ENCODE peak calls at places on chromosomes 12 and 14, in ten cellular contexts. U, K, N, Z, S, R, X, H, C and E are unnamed samples.
A peak's percentile ranks its signal among the peaks of the same experiment; 100 is the strongest.

GRCh38 chr12:100745378-100746071 is 49.1 kb upstream of the ANO4 start:
- DNase-seq in U (no peak), K (no peak), N (no peak), Z (no peak), S (no peak), R (no peak), X (no peak), H (no peak), C (no peak), E (no peak)

GRCh38 chr12:7079826-7080125 is 12.5 kb downstream of the C1R start:
- DNase-seq in U (no peak), K (no peak), N (no peak), Z (no peak), S (no peak), R (no peak), X (no peak), H (no peak), C (peak; percentile 82), E (no peak)

GRCh38 chr12:90393654-90394053 is 561.3 kb downstream of the CCER1 start:
- DNase-seq in U (no peak), K (no peak), N (no peak), Z (no peak), S (no peak), R (no peak), X (no peak), H (no peak), C (no peak), E (no peak)

GRCh38 chr14:101556131-101556530 is 5.2 kb upstream of the DIO3 start:
- DNase-seq in U (peak; percentile 92), K (no peak), N (no peak), Z (peak; percentile 39), S (no peak), R (no peak), X (no peak), H (no peak), C (no peak), E (no peak)

GRCh38 chr12:48001426-48002178 is 2.7 kb downstream of the COL2A1 start:
- DNase-seq in U (peak; percentile 94), K (peak; percentile 27), N (no peak), Z (no peak), S (peak; percentile 70), R (no peak), X (no peak), H (peak; percentile 74), C (peak; percentile 64), E (no peak)

GRCh38 chr12:127280393-127281275 is 986.3 kb upstream of the TMEM132C start:
- DNase-seq in U (no peak), K (peak; percentile 45), N (no peak), Z (peak; percentile 72), S (no peak), R (no peak), X (peak; percentile 12), H (peak; percentile 68), C (peak; percentile 39), E (no peak)

GRCh38 chr12:57258977-57259970 is 8.3 kb upstream of the STAC3 start:
- DNase-seq in U (peak; percentile 71), K (no peak), N (no peak), Z (peak; percentile 75), S (no peak), R (no peak), X (no peak), H (no peak), C (no peak), E (no peak)

GRCh38 chr12:30145351-30146017 is 361.7 kb upstream of the TMTC1 start:
- DNase-seq in U (no peak), K (no peak), N (no peak), Z (no peak), S (no peak), R (no peak), X (no peak), H (no peak), C (no peak), E (no peak)

GRCh38 chr12:108515916-108516315 is 839 bp downstream of the FICD start:
- DNase-seq in U (no peak), K (no peak), N (no peak), Z (no peak), S (no peak), R (no peak), X (no peak), H (no peak), C (no peak), E (peak; percentile 64)

GRCh38 chr12:114218136-114218535 is 187.8 kb downstream of the TBX5 start:
- DNase-seq in U (no peak), K (no peak), N (no peak), Z (no peak), S (no peak), R (no peak), X (no peak), H (no peak), C (peak; percentile 1), E (no peak)

GRCh38 chr14:56580317-56580711 is 716 bp downstream of the TMEM260 start:
- DNase-seq in U (no peak), K (no peak), N (no peak), Z (no peak), S (no peak), R (no peak), X (no peak), H (no peak), C (no peak), E (no peak)

GRCh38 chr12:5307065-5307464 is 124.8 kb upstream of the NTF3 start:
- DNase-seq in U (no peak), K (no peak), N (no peak), Z (no peak), S (no peak), R (no peak), X (no peak), H (no peak), C (no peak), E (no peak)
- H3K9me3 ChIP-seq in U (no peaks in the 10 kb centered on the region), K (no peaks in the 10 kb centered on the region), N (no peaks in the 10 kb centered on the region), Z (no peaks in the 10 kb centered on the region), S (no peaks in the 10 kb centered on the region), R (no peaks in the 10 kb centered on the region), X (no peaks in the 10 kb centered on the region), H (peaks cover under 1% of the 10 kb centered on the region), C (no peaks in the 10 kb centered on the region), E (no peaks in the 10 kb centered on the region)

GRCh38 chr12:12480074-12480473 is 82.6 kb downstream of the DUSP16 start:
- DNase-seq in U (no peak), K (no peak), N (no peak), Z (no peak), S (no peak), R (no peak), X (no peak), H (no peak), C (no peak), E (no peak)

GRCh38 chr12:12481636-12482035 is 81.0 kb downstream of the DUSP16 start:
- DNase-seq in U (no peak), K (no peak), N (no peak), Z (no peak), S (no peak), R (no peak), X (no peak), H (no peak), C (no peak), E (no peak)

GRCh38 chr12:12483438-12483837 is 79.2 kb downstream of the DUSP16 start:
- DNase-seq in U (no peak), K (no peak), N (no peak), Z (no peak), S (no peak), R (no peak), X (no peak), H (no peak), C (no peak), E (no peak)

GRCh38 chr12:12482150-12482761 is 80.4 kb downstream of the DUSP16 start:
- DNase-seq in U (no peak), K (no peak), N (no peak), Z (no peak), S (no peak), R (no peak), X (no peak), H (no peak), C (no peak), E (no peak)

DNA sequence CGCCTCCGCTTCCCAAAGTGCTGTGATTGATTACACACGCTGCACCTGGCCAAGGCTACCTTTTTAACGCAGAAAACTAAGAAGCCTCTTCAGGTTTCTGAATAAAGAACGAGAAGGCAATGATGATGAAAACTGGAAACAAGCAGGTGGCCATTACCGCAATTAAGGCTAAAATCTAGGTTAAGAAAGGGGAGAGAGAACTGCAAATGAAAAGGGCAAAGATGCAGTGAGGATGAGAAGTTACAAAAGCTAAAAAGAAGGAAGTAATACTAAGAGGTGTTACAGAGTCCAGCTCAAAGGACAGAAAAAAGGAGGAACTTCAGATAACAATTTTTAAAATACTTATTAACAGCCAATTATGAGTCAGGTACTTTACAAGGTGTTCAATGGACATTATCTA is 79.7 kb downstream of the DUSP16 start:
- DNase-seq in U (no peak), K (no peak), N (no peak), Z (no peak), S (no peak), R (no peak), X (no peak), H (no peak), C (no peak), E (no peak)
- H3K4me1 ChIP-seq in U (no peaks in the 10 kb centered on the region), K (no peaks in the 10 kb centered on the region), N (no peaks in the 10 kb centered on the region), Z (no peaks in the 10 kb centered on the region), S (no peaks in the 10 kb centered on the region), R (peaks cover 1% of the 10 kb centered on the region), X (peaks cover 28% of the 10 kb centered on the region), H (no peaks in the 10 kb centered on the region), C (no peaks in the 10 kb centered on the region), E (no peaks in the 10 kb centered on the region)

GRCh38 chr12:27970391-27970980 is 2.0 kb downstream of the PTHLH start:
- DNase-seq in U (peak; percentile 89), K (peak; percentile 15), N (no peak), Z (peak; percentile 64), S (no peak), R (no peak), X (no peak), H (no peak), C (peak; percentile 66), E (no peak)
- TF ChIP-seq CTCF in U (no peak), K (no peak), N (no peak), Z (no peak), S (no peak), R (no peak), X (no peak), H (no peak), C (no peak), E (no peak)

GRCh38 chr14:83714141-83714540 is 1815.8 kb upstream of the FLRT2 start:
- DNase-seq in U (no peak), K (no peak), N (no peak), Z (no peak), S (no peak), R (no peak), X (no peak), H (no peak), C (no peak), E (no peak)

GRCh38 chr14:83713736-83714135 is 1816.2 kb upstream of the FLRT2 start:
- DNase-seq in U (no peak), K (no peak), N (no peak), Z (no peak), S (no peak), R (no peak), X (no peak), H (no peak), C (no peak), E (no peak)

GRCh38 chr14:83707056-83707455 is 1822.9 kb upstream of the FLRT2 start:
- DNase-seq in U (no peak), K (no peak), N (no peak), Z (no peak), S (no peak), R (no peak), X (no peak), H (no peak), C (no peak), E (no peak)

GRCh38 chr14:83709116-83709515 is 1820.8 kb upstream of the FLRT2 start:
- DNase-seq in U (no peak), K (no peak), N (no peak), Z (no peak), S (no peak), R (no peak), X (no peak), H (no peak), C (no peak), E (no peak)

GRCh38 chr14:83712730-83713129 is 1817.2 kb upstream of the FLRT2 start:
- DNase-seq in U (no peak), K (no peak), N (no peak), Z (no peak), S (no peak), R (no peak), X (no peak), H (no peak), C (no peak), E (no peak)
- H3K9me3 ChIP-seq in U (peaks cover 3% of the 10 kb centered on the region), K (no peaks in the 10 kb centered on the region), N (no peaks in the 10 kb centered on the region), Z (peaks cover 9% of the 10 kb centered on the region), S (no peaks in the 10 kb centered on the region), R (no peaks in the 10 kb centered on the region), X (no peaks in the 10 kb centered on the region), H (no peaks in the 10 kb centered on the region), C (no peaks in the 10 kb centered on the region), E (no peaks in the 10 kb centered on the region)